ENCODE peak calls at places on chromosomes 3 and 15, in seven cellular contexts. N, G, I, Q, P, A and J are unnamed samples.

GRCh38 chr3:63753567-63753966 is 65.5 kb upstream of the C3orf49 start:
- DNase-seq in Q (no peak), G (no peak), N (no peak), P (no peak), A (peak), I (peak), J (no peak)

GRCh38 chr15:67184208-67184925 is 70.1 kb downstream of the AAGAB start:
- DNase-seq in Q (no peak), G (no peak), P (no peak), A (no peak), I (no peak), N (no peak), J (no peak)

GRCh38 chr15:20356444-20357138 is 185.0 kb downstream of the GOLGA6L6 start:
- DNase-seq in N (peak), P (no peak), Q (peak), I (peak), G (peak), A (no peak), J (no peak)

GRCh38 chr3:184058029-184058428 is 5.2 kb downstream of the HTR3C start:
- DNase-seq in I (peak), A (peak), Q (no peak), G (no peak), N (no peak), P (no peak), J (no peak)

GRCh38 chr3:172478116-172478515 is 29.9 kb upstream of the GHSR start:
- DNase-seq in A (no peak), N (no peak), P (no peak), Q (no peak), G (no peak), I (no peak), J (no peak)

GRCh38 chr15:96367436-96368200 is 37.1 kb downstream of the NR2F2 start:
- DNase-seq in Q (no peak), G (no peak), I (no peak), P (no peak), A (no peak), N (no peak), J (no peak)

GRCh38 chr15:33206366-33206765 is 11.9 kb upstream of the FMN1 start:
- DNase-seq in Q (no peak), P (no peak), I (no peak), A (no peak), N (no peak), G (no peak), J (no peak)

GRCh38 chr15:79943820-79944219 is 27.2 kb downstream of the BCL2A1 start:
- DNase-seq in I (peak), G (no peak), A (peak), P (no peak), N (no peak), Q (no peak), J (no peak)

GRCh38 chr3:157087398-157088132 is 72.4 kb downstream of the CCNL1 start:
- DNase-seq in Q (peak), P (no peak), G (no peak), N (no peak), I (peak), A (no peak), J (no peak)

GRCh38 chr3:14371573-14372474 is 30.6 kb upstream of the SLC6A6 start:
- DNase-seq in I (peak), Q (peak), A (peak), P (peak), N (no peak), G (no peak), J (no peak)

GRCh38 chr3:4977001-4977888 is 2.0 kb upstream of the BHLHE40 start:
- DNase-seq in Q (peak), A (peak), P (no peak), N (no peak), I (peak), G (peak), J (peak)

GRCh38 chr3:4674216-4674615 is 181.1 kb downstream of the ITPR1 start:
- DNase-seq in A (peak), N (no peak), Q (no peak), P (no peak), G (no peak), I (peak), J (no peak)